ENCODE peak calls at places on chromosomes 16 and 17, in five cellular contexts. W is neuronal stem cell, M is SK-N-MC, Q is A549, Z is ascending aorta. V is an unnamed sample.

GRCh38 chr17:32625971-32626370 is 139.2 kb downstream of the CDK5R1 start:
- DNase-seq in W (no peak), M (no peak), Q (no peak), Z (no peak), V (no peak)

GRCh38 chr16:77894054-77894632 is 105.8 kb downstream of the VAT1L start:
- DNase-seq in W (no peak), M (no peak), Q (no peak), Z (no peak), V (no peak)

GRCh38 chr17:2239882-2240430 is 63.6 kb downstream of the SMG6 start:
- DNase-seq in W (no peak), M (no peak), Q (peak; percentile 34), Z (no peak), V (no peak)

GRCh38 chr16:90077757-90078593 is 844 bp upstream of the PRDM7 start:
- DNase-seq in W (no peak), M (no peak), Q (peak; percentile 55), Z (no peak), V (no peak)

GRCh38 chr16:180921-181667 is 835 bp downstream of the HBQ1 start:
- DNase-seq in W (peak; percentile 80), M (no peak), Q (peak; percentile 88), Z (no peak), V (peak; percentile 78)

GRCh38 chr17:48505788-48506187 is 25.0 kb downstream of the HOXB1 start:
- DNase-seq in W (no peak), M (no peak), Q (peak; percentile 89), Z (no peak), V (no peak)

GRCh38 chr17:64741924-64742670 is 80.0 kb upstream of the SMURF2 start:
- DNase-seq in W (no peak), M (no peak), Q (no peak), Z (no peak), V (no peak)

GRCh38 chr16:50627419-50627818 is 53.7 kb downstream of the SNX20 start:
- DNase-seq in W (no peak), M (no peak), Q (no peak), Z (no peak), V (peak; percentile 48)

GRCh38 chr17:30093463-30094147 is 23.0 kb upstream of the NSRP1 start:
- DNase-seq in W (peak; percentile 84), M (no peak), Q (peak; percentile 63), Z (no peak), V (peak; percentile 8)

GRCh38 chr17:1714980-1715802 is 5.0 kb upstream of the TLCD2 start:
- DNase-seq in W (no peak), M (no peak), Q (peak; percentile 90), Z (peak; percentile 79), V (no peak)

GRCh38 chr16:31200821-31201510 is 1.6 kb downstream of the PYCARD start:
- DNase-seq in W (no peak), M (no peak), Q (peak; percentile 49), Z (no peak), V (peak; percentile 34)

GRCh38 chr16:56625943-56626654 is 518 bp downstream of the MT1E start:
- DNase-seq in W (no peak), M (no peak), Q (no peak), Z (peak; percentile 80), V (no peak)

GRCh38 chr16:49700222-49700927 is 155.5 kb downstream of the ZNF423 start:
- DNase-seq in W (peak; percentile 37), M (no peak), Q (no peak), Z (no peak), V (no peak)

GRCh38 chr17:54172654-54173316 is 350.1 kb downstream of the KIF2B start:
- DNase-seq in W (no peak), M (peak; percentile 2), Q (peak; percentile 41), Z (no peak), V (no peak)

GRCh38 chr17:58337600-58338453 is 9.2 kb upstream of the TSPOAP1 start:
- DNase-seq in W (no peak), M (no peak), Q (no peak), Z (peak; percentile 72), V (peak; percentile 91)

GRCh38 chr16:87563714-87564523 is 38.4 kb upstream of the JPH3 start:
- DNase-seq in W (no peak), M (no peak), Q (no peak), Z (no peak), V (no peak)

GRCh38 chr16:75017670-75018525 is 19.1 kb downstream of the ZNRF1 start:
- DNase-seq in W (no peak), M (no peak), Q (no peak), Z (no peak), V (no peak)
- H3K9me3 ChIP-seq in W (peaks cover 2% of the 10 kb centered on the region), M (no peaks in the 10 kb centered on the region), Q (peaks cover 15% of the 10 kb centered on the region), Z (no peaks in the 10 kb centered on the region), V (no peaks in the 10 kb centered on the region)

GRCh38 chr16:86087561-86088230 is 188.7 kb downstream of the IRF8 start:
- DNase-seq in W (no peak), M (no peak), Q (no peak), Z (no peak), V (no peak)

GRCh38 chr16:86088287-86088686 is 189.3 kb downstream of the IRF8 start:
- DNase-seq in W (no peak), M (no peak), Q (no peak), Z (no peak), V (no peak)

GRCh38 chr16:86089986-86090385 is 191.0 kb downstream of the IRF8 start:
- DNase-seq in W (no peak), M (no peak), Q (no peak), Z (no peak), V (no peak)

GRCh38 chr16:86089341-86089900 is 190.5 kb downstream of the IRF8 start:
- DNase-seq in W (no peak), M (no peak), Q (no peak), Z (no peak), V (no peak)

GRCh38 chr16:86088816-86089215 is 189.9 kb downstream of the IRF8 start:
- DNase-seq in W (no peak), M (no peak), Q (no peak), Z (no peak), V (no peak)
- H3K4me3 ChIP-seq in W (no peak overlapping the region), M (no peak overlapping the region), Q (no peak overlapping the region), Z (no peak overlapping the region), V (no peak overlapping the region)

GRCh38 chr16:55236655-55237054 is 87.3 kb upstream of the IRX6 start:
- DNase-seq in W (no peak), M (no peak), Q (no peak), Z (no peak), V (no peak)

GRCh38 chr16:55233464-55233863 is 90.5 kb upstream of the IRX6 start:
- DNase-seq in W (no peak), M (no peak), Q (no peak), Z (no peak), V (no peak)

DNA sequence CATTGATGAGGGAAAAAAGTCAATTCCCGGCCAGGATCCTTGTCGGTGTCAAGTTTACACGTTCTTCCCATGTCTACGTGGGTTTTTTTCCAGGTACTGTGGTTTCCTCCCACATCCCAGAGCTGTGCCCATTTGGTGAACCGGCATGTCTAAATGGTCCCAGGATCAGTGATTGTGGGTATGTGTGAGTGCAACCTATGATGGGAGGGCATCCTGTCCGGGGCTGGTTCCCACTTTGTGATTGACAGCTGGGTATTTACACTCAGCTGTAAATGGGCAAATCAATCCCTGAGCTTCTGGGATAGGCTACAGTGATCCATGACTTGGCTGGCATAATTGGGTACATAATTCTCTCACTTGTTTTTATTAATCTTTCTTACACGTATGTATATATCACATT is 91.2 kb upstream of the IRX6 start:
- DNase-seq in W (no peak), M (no peak), Q (no peak), Z (no peak), V (no peak)
- H3K9me3 ChIP-seq in W (no peaks in the 10 kb centered on the region), M (no peaks in the 10 kb centered on the region), Q (no peaks in the 10 kb centered on the region), Z (no peaks in the 10 kb centered on the region), V (no peaks in the 10 kb centered on the region)

GRCh38 chr17:38455288-38455915 is 27.1 kb downstream of the ARHGAP23 start:
- DNase-seq in W (no peak), M (no peak), Q (no peak), Z (no peak), V (no peak)
- H3K4me3 ChIP-seq in W (no peak overlapping the region), M (peak overlapping the region; percentile 78), Q (no peak overlapping the region), Z (no peak overlapping the region), V (no peak overlapping the region)

DNA sequence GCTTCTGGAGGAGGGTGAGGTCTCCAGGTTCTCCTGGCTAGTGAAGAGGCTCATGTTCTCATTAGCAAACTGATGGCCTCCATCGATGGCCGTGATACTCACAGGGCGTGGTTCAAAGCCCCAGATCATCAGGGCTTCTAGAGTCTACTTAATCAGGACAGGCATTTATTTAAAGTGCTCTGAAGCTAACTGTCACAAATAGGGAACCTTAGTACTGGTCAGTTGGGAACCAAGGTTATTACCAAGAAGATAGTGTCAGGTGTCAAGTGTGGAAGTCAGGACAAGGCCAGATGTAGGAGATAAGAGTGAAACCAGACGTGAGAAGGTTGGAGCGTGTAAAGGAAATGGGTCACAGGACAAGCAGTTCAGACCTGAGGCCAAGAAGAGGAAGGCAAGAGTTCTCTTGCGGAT is 56.9 kb downstream of the PIGL start:
- DNase-seq in W (no peak), M (no peak), Q (no peak), Z (no peak), V (no peak)
- H3K9me3 ChIP-seq in W (peaks cover 3% of the 10 kb centered on the region), M (no peaks in the 10 kb centered on the region), Q (no peaks in the 10 kb centered on the region), Z (no peaks in the 10 kb centered on the region), V (no peaks in the 10 kb centered on the region)

GRCh38 chr17:69417545-69418483 is 3.3 kb downstream of the MAP2K6 start:
- DNase-seq in W (no peak), M (no peak), Q (no peak), Z (no peak), V (no peak)

GRCh38 chr17:69418535-69418934 is 4.0 kb downstream of the MAP2K6 start:
- DNase-seq in W (no peak), M (no peak), Q (no peak), Z (no peak), V (no peak)

GRCh38 chr17:69414408-69415274 is at the start of gene MAP2K6:
- DNase-seq in W (peak; percentile 74), M (peak; percentile 67), Q (peak; percentile 85), Z (peak; percentile 17), V (peak; percentile 87)

GRCh38 chr17:69412336-69412735 is 2.2 kb upstream of the MAP2K6 start:
- DNase-seq in W (no peak), M (no peak), Q (no peak), Z (no peak), V (no peak)

DNA sequence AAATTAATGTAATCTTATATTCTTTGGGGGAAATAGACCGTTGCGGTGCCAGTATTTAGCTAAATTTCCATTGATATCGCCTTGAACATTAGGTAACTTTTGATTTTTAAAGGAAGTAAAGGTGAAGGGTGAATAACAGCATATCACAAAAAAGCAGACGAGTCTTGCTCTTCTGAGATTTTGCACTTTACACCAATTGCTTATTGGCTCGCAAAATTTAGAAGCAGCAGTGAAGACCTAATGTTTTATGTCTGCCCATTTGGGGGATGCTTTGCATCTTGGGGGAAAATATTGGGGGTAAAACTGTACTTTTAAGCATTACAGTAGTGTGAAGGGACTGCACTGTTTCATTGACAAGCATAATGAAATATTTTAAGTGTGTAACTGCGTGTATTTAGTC is 934 bp downstream of the MAP2K6 start:
- DNase-seq in W (no peak), M (no peak), Q (no peak), Z (no peak), V (no peak)
- H3K4me3 ChIP-seq in W (peak overlapping the region; percentile 56), M (peak overlapping the region; percentile 88), Q (peak overlapping the region; percentile 54), Z (peak overlapping the region; percentile 59), V (peak overlapping the region; percentile 74)

GRCh38 chr17:5179003-5179402 is 12.7 kb downstream of the ZNF594 start:
- DNase-seq in W (no peak), M (no peak), Q (no peak), Z (no peak), V (no peak)
- H3K9me3 ChIP-seq in W (peaks cover 39% of the 10 kb centered on the region), M (peaks cover 35% of the 10 kb centered on the region), Q (peaks cover 96% of the 10 kb centered on the region), Z (peaks cover 87% of the 10 kb centered on the region), V (peaks cover 56% of the 10 kb centered on the region)